ENCODE peak calls at places on chromosomes 6 and 20, in seven cellular contexts. Z is HepG2, I is HCT116, O is K562, S is SK-N-SH, C is H1, T is GM12878. Q is an unnamed sample. For H3K4me1, the result is how much of the 10 kb centered on the place peaks cover.

GRCh38 chr20:13348301-13349239 is 127.5 kb downstream of the ISM1 start:
- DNase-seq in Z (no peak), I (no peak), O (no peak), S (no peak), C (no peak), T (no peak), Q (no peak)

GRCh38 chr6:154410215-154410614 is 53.6 kb upstream of the IPCEF1 start:
- DNase-seq in Z (no peak), I (no peak), O (no peak), S (no peak), C (no peak), T (no peak), Q (no peak)

GRCh38 chr20:59331721-59332329 is 31.4 kb downstream of the EDN3 start:
- DNase-seq in Z (no peak), I (no peak), O (no peak), S (no peak), C (no peak), T (no peak), Q (no peak)

GRCh38 chr6:141824258-141824795 is 308.4 kb upstream of the GJE1 start:
- DNase-seq in Z (no peak), I (no peak), O (no peak), S (no peak), C (no peak), T (no peak), Q (no peak)

GRCh38 chr20:62393830-62394229 is 6.9 kb downstream of the RPS21 start:
- DNase-seq in Z (no peak), I (no peak), O (no peak), S (no peak), C (no peak), T (no peak), Q (no peak)

GRCh38 chr6:90537723-90538407 is 49.0 kb downstream of the MAP3K7 start:
- DNase-seq in Z (no peak), I (no peak), O (no peak), S (no peak), C (no peak), T (peak), Q (no peak)

GRCh38 chr6:38570750-38571149 is 69.0 kb downstream of the BTBD9 start:
- DNase-seq in Z (no peak), I (no peak), O (no peak), S (no peak), C (no peak), T (no peak), Q (no peak)

GRCh38 chr20:17940447-17940971 is 28.1 kb downstream of the SNX5 start:
- DNase-seq in Z (no peak), I (no peak), O (no peak), S (no peak), C (no peak), T (no peak), Q (no peak)

GRCh38 chr6:111685058-111685457 is 79.4 kb upstream of the TRAF3IP2 start:
- DNase-seq in Z (no peak), I (no peak), O (no peak), S (no peak), C (no peak), T (no peak), Q (no peak)

GRCh38 chr6:30321692-30322388 is 4.9 kb upstream of the TRIM39 start:
- DNase-seq in Z (no peak), I (no peak), O (no peak), S (no peak), C (no peak), T (no peak), Q (no peak)

GRCh38 chr6:10266061-10266460 is 148.8 kb downstream of the TFAP2A start:
- DNase-seq in Z (no peak), I (no peak), O (no peak), S (no peak), C (no peak), T (no peak), Q (no peak)

GRCh38 chr20:61938839-61939690 is 126.6 kb downstream of the TAF4 start:
- DNase-seq in Z (no peak), I (no peak), O (no peak), S (no peak), C (no peak), T (no peak), Q (no peak)

GRCh38 chr6:115838763-115839401 is 221.8 kb downstream of the FRK start:
- DNase-seq in Z (peak), I (peak), O (peak), S (peak), C (peak), T (no peak), Q (peak)

GRCh38 chr6:38498085-38498484 is 141.6 kb downstream of the BTBD9 start:
- DNase-seq in Z (no peak), I (no peak), O (no peak), S (no peak), C (no peak), T (no peak), Q (no peak)

GRCh38 chr6:100432136-100432535 is 32.6 kb downstream of the SIM1 start:
- DNase-seq in Z (no peak), I (no peak), O (no peak), S (no peak), C (no peak), T (no peak), Q (no peak)

GRCh38 chr6:137804647-137805046 is 62.4 kb upstream of the TNFAIP3 start:
- DNase-seq in Z (no peak), I (no peak), O (no peak), S (no peak), C (no peak), T (no peak), Q (no peak)

GRCh38 chr20:38073307-38074010 is 39.9 kb downstream of the RPRD1B start:
- DNase-seq in Z (peak), I (peak), O (peak), S (peak), C (no peak), T (no peak), Q (peak)
- TF ChIP-seq POLR2AphosphoS5 in Z (no peak), I (no peak), O (no peak), S (peak), C (no peak), T (peak), Q (no peak)

DNA sequence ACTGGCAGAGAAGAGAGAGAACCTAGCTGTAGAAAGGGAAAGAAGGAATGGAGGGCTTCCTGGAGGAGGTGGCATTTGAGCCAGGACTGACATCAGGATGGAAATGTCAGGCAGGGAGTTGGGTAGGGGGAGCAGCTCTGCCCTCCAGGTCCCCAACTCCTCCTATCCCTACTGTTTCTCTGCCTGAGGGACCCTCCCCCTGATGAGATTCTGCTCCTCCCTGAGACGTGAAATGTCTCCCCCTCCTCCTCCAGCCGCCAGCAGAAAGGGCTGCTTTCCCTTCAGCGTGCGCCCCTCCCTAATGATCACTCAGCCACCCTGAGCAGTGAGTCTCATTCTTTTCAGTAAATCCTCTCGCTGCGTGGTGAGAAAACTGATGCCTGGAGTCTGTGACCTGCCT is 40.6 kb downstream of the HLA-DPB1 start:
- DNase-seq in Z (no peak), I (no peak), O (no peak), S (no peak), C (peak), T (no peak), Q (no peak)
- TF ChIP-seq SIN3A in Z (no peak), I (no peak), O (no peak), S (no peak), C (peak), T (no peak), Q (no peak)

GRCh38 chr6:16136536-16137450 is 7.9 kb downstream of the MYLIP start:
- DNase-seq in Z (no peak), I (peak), O (no peak), S (no peak), C (no peak), T (no peak), Q (no peak)
- H3K4me1 ChIP-seq in Z (under half), I (under half), O (under half), S (under half), C (under half), T (under half), Q (under half)

DNA sequence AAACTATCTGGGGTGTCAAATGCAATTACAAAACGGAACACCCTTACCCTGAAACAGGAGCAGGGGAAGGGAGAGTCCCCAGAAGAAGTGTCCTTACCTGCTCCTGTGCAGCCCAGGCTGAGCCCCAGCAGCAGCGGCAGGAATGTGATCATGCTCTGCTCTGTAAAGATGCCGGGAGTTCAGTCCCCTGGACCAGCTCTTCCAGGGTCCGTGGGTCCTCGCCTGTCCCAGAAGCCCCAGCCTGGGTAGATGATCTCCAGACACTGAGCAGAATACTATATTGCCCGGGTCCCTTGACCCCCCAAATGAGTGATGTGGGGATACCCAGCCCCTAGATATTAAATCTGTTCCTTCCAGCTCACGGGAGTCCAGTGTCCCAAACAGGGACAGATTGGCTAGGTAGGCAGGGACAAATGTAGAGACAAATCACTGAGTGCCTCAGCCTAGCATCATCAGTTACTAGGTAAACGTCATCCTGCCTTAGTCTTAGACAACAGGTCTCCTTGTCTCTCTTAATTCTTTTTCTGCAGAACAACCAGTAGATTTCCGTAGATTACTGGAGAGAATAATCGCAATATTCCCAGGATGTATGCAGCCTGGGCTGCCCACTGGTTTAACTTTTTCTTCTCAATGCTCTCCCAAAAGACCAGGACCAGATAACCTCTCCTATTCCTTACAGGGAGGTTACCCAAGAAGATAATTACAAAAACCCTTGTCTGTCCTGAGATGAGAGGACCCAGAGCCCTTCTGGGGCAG is at the start of gene HLA-DMB:
- DNase-seq in Z (peak), I (peak), O (peak), S (peak), C (no peak), T (peak), Q (peak)
- TF ChIP-seq POLR2AphosphoS5 in Z (no peak), I (no peak), O (no peak), S (no peak), C (no peak), T (peak), Q (no peak)

GRCh38 chr20:57076951-57077350 is 189.5 kb downstream of the BMP7 start:
- DNase-seq in Z (no peak), I (no peak), O (no peak), S (no peak), C (no peak), T (no peak), Q (no peak)
- TF ChIP-seq SIN3A in Z (no peak), I (no peak), O (no peak), S (no peak), C (no peak), T (no peak), Q (no peak)

GRCh38 chr20:33994624-33994913 is 858 bp downstream of the RALY start:
- DNase-seq in Z (no peak), I (no peak), O (no peak), S (no peak), C (no peak), T (no peak), Q (no peak)
- H3K4me1 ChIP-seq in Z (half or more), I (under half), O (under half), S (under half), C (under half), T (under half), Q (under half)

GRCh38 chr6:146767632-146768031 is 168.9 kb downstream of the ADGB start:
- DNase-seq in Z (no peak), I (no peak), O (no peak), S (no peak), C (no peak), T (no peak), Q (no peak)
- TF ChIP-seq POLR2AphosphoS5 in Z (no peak), I (no peak), O (no peak), S (no peak), C (no peak), T (no peak), Q (no peak)

GRCh38 chr20:44154521-44155001 is 32.4 kb downstream of the JPH2 start:
- DNase-seq in Z (no peak), I (no peak), O (no peak), S (no peak), C (no peak), T (no peak), Q (no peak)

GRCh38 chr20:44157061-44157460 is 29.9 kb downstream of the JPH2 start:
- DNase-seq in Z (no peak), I (no peak), O (no peak), S (no peak), C (no peak), T (no peak), Q (no peak)

GRCh38 chr20:44159711-44160110 is 27.3 kb downstream of the JPH2 start:
- DNase-seq in Z (no peak), I (no peak), O (no peak), S (no peak), C (no peak), T (no peak), Q (no peak)

GRCh38 chr20:44159125-44159524 is 27.9 kb downstream of the JPH2 start:
- DNase-seq in Z (no peak), I (no peak), O (no peak), S (no peak), C (no peak), T (no peak), Q (no peak)

GRCh38 chr20:44160133-44160532 is 26.9 kb downstream of the JPH2 start:
- DNase-seq in Z (no peak), I (no peak), O (no peak), S (no peak), C (no peak), T (no peak), Q (no peak)
- TF ChIP-seq SIN3A in Z (no peak), I (no peak), O (no peak), S (no peak), C (no peak), T (no peak), Q (no peak)

Q was measured in Panc1.